ENCODE peak calls at places on chromosomes 5 and 9, in six cellular contexts. I, Y, T, Q, O and P are unnamed samples.

GRCh38 chr9:88319936-88320747 is 68.1 kb upstream of the SPIN1 start:
- DNase-seq in Q (peak), I (no peak), T (no peak), O (no peak), Y (no peak), P (no peak)

GRCh38 chr5:172782169-172783039 is 11.4 kb upstream of the DUSP1 start:
- DNase-seq in Y (no peak), I (no peak), Q (peak), T (peak), O (peak), P (no peak)

GRCh38 chr5:168313596-168314204 is 22.3 kb downstream of the WWC1 start:
- DNase-seq in I (no peak), Q (no peak), Y (no peak), O (no peak), T (no peak), P (peak)

GRCh38 chr5:5497132-5497748 is 74.8 kb downstream of the ICE1 start:
- DNase-seq in T (peak), Q (peak), Y (peak), I (peak), O (peak), P (peak)

GRCh38 chr9:88220652-88221051 is 82.4 kb upstream of the SPATA31C2 start:
- DNase-seq in I (no peak), Y (no peak), O (no peak), Q (no peak), T (no peak), P (no peak)

GRCh38 chr9:126915281-126915816 is 767 bp downstream of the RALGPS1 start:
- DNase-seq in I (peak), O (peak), T (peak), Q (no peak), Y (peak), P (peak)

GRCh38 chr9:68731857-68732256 is 26.8 kb downstream of the PIP5K1B start:
- DNase-seq in Y (no peak), I (no peak), O (no peak), Q (no peak), T (peak), P (no peak)

GRCh38 chr5:135977375-135977928 is 22.7 kb upstream of the LECT2 start:
- DNase-seq in Q (peak), Y (no peak), I (peak), T (peak), O (peak), P (peak)

GRCh38 chr5:5979761-5980570 is 398.4 kb downstream of the MED10 start:
- DNase-seq in I (no peak), T (no peak), Q (no peak), Y (no peak), O (no peak), P (no peak)

GRCh38 chr5:177524941-177525655 is 8.3 kb upstream of the DDX41 start:
- DNase-seq in T (no peak), Y (no peak), I (no peak), Q (no peak), O (no peak), P (peak)

GRCh38 chr5:37071901-37072581 is 177.1 kb downstream of the CPLANE1 start:
- DNase-seq in Q (peak), T (no peak), Y (no peak), O (no peak), I (no peak), P (no peak)

GRCh38 chr5:39604491-39604890 is 179.7 kb upstream of the DAB2 start:
- DNase-seq in I (no peak), T (no peak), O (no peak), Q (no peak), Y (no peak), P (no peak)

GRCh38 chr5:82644768-82645167 is 366.6 kb upstream of the RPS23 start:
- DNase-seq in T (no peak), I (no peak), O (no peak), Q (no peak), Y (no peak), P (no peak)

GRCh38 chr5:139745800-139746690 is 49.6 kb upstream of the PSD2 start:
- DNase-seq in Y (peak), Q (peak), T (peak), I (peak), O (peak), P (peak)

GRCh38 chr9:118170032-118170955 is 466.1 kb downstream of the TLR4 start:
- DNase-seq in T (peak), O (peak), Y (no peak), I (peak), Q (no peak), P (no peak)

GRCh38 chr5:109876941-109877669 is 187.4 kb downstream of the MAN2A1 start:
- DNase-seq in Y (no peak), Q (peak), T (no peak), I (no peak), O (no peak), P (no peak)

GRCh38 chr5:57698785-57699184 is 216.2 kb upstream of the ACTBL2 start:
- DNase-seq in I (peak), T (no peak), Y (no peak), Q (no peak), O (no peak), P (no peak)

GRCh38 chr5:16565118-16565517 is 51.7 kb downstream of the RETREG1 start:
- DNase-seq in I (no peak), O (no peak), Q (no peak), Y (no peak), T (no peak), P (no peak)

GRCh38 chr9:73577867-73578266 is 426.2 kb downstream of the ANXA1 start:
- DNase-seq in Q (no peak), I (no peak), T (no peak), O (no peak), Y (no peak), P (no peak)

GRCh38 chr5:67681703-67682102 is 485.1 kb upstream of the CD180 start:
- DNase-seq in Q (no peak), T (no peak), O (no peak), Y (no peak), I (no peak), P (no peak)

GRCh38 chr5:144060598-144060997 is 109.9 kb downstream of the YIPF5 start:
- DNase-seq in I (no peak), T (no peak), O (no peak), Q (peak), Y (no peak), P (no peak)

GRCh38 chr5:53714324-53715010 is 154.0 kb downstream of the NDUFS4 start:
- DNase-seq in T (no peak), Y (no peak), O (no peak), I (no peak), Q (no peak), P (no peak)

GRCh38 chr9:84974790-84975189 is 305.3 kb downstream of the NTRK2 start:
- DNase-seq in Y (no peak), Q (no peak), T (peak), I (no peak), O (no peak), P (no peak)

GRCh38 chr9:97811534-97812246 is 41.3 kb upstream of the FOXE1 start:
- DNase-seq in O (no peak), I (no peak), T (no peak), Y (no peak), Q (peak), P (no peak)

GRCh38 chr9:26502311-26502710 is 390.3 kb downstream of the CAAP1 start:
- DNase-seq in O (no peak), T (no peak), I (no peak), Q (no peak), Y (no peak), P (no peak)

GRCh38 chr9:6054280-6055099 is 39.1 kb upstream of the RANBP6 start:
- DNase-seq in Q (peak), I (peak), T (peak), Y (peak), O (peak), P (no peak)

GRCh38 chr9:135039266-135039870 is 48.1 kb upstream of the OLFM1 start:
- DNase-seq in T (no peak), Y (no peak), Q (no peak), O (no peak), I (no peak), P (peak)

GRCh38 chr5:2656186-2656585 is 95.3 kb downstream of the IRX2 start:
- DNase-seq in Q (peak), O (no peak), Y (no peak), T (no peak), I (no peak), P (no peak)

GRCh38 chr9:126561582-126561981 is 52.1 kb upstream of the LMX1B start:
- DNase-seq in I (no peak), Y (no peak), O (no peak), T (no peak), Q (no peak), P (peak)

GRCh38 chr5:71810023-71810422 is 90.9 kb downstream of the CARTPT start:
- DNase-seq in Q (no peak), O (no peak), I (no peak), T (no peak), Y (no peak), P (no peak)

GRCh38 chr9:128723866-128724743 is at the start of gene ZDHHC12:
- DNase-seq in T (peak), I (peak), O (peak), Q (peak), Y (peak), P (peak)
- TF ChIP-seq POLR2A in T (peak), I (peak), O (peak), Q (peak), Y (peak), P (peak)

GRCh38 chr9:109535365-109535764 is 37.3 kb upstream of the PTPN3 start:
- DNase-seq in I (no peak), T (no peak), O (no peak), Q (no peak), Y (no peak), P (no peak)

GRCh38 chr9:109534151-109534550 is 36.0 kb upstream of the PTPN3 start:
- DNase-seq in T (no peak), I (no peak), Q (no peak), Y (no peak), O (no peak), P (no peak)

GRCh38 chr9:109537288-109537687 is 39.2 kb upstream of the PTPN3 start:
- DNase-seq in Y (no peak), T (no peak), I (no peak), O (no peak), Q (no peak), P (no peak)

GRCh38 chr9:109538346-109538745 is 40.2 kb upstream of the PTPN3 start:
- DNase-seq in Q (no peak), Y (no peak), O (no peak), I (no peak), T (no peak), P (no peak)

DNA sequence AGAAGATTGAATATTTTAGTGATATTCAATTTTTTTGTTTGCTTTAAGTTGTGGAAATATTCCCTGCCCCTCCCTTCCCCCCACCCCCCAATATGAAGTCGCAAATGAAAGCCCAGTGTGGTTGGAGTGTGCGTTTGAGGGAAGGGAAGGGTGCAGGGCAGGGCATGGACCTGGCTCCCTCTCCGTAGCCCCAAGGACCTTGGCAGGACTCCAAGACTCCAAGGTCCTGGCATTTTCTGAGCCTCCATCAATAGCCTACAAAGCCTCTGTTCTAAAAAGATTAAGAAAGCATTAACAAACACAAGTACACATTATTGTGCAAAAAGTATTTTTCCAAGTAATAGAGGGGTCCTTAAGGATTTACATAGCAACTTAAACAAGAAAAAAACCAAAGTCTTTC is 38.8 kb upstream of the PTPN3 start:
- DNase-seq in Y (no peak), I (no peak), O (peak), T (no peak), Q (no peak), P (no peak)
- TF ChIP-seq POLR2A in Y (no peak), I (no peak), O (no peak), T (no peak), Q (no peak), P (no peak)

GRCh38 chr5:96687812-96688453 is 25.8 kb downstream of the CAST start:
- DNase-seq in O (no peak), Q (peak), Y (no peak), T (no peak), I (peak), P (no peak)

GRCh38 chr5:96690906-96691305 is 28.7 kb downstream of the CAST start:
- DNase-seq in Q (no peak), Y (no peak), I (no peak), T (no peak), O (no peak), P (no peak)

GRCh38 chr5:96687080-96687479 is 24.9 kb downstream of the CAST start:
- DNase-seq in Q (no peak), I (no peak), O (no peak), T (no peak), Y (no peak), P (no peak)

GRCh38 chr5:96691503-96692303 is 29.5 kb downstream of the CAST start:
- DNase-seq in Y (no peak), Q (peak), I (no peak), T (no peak), O (no peak), P (no peak)

GRCh38 chr5:96692436-96692835 is 30.3 kb downstream of the CAST start:
- DNase-seq in O (no peak), T (no peak), Y (no peak), Q (peak), I (no peak), P (no peak)
- TF ChIP-seq POLR2A in O (no peak), T (no peak), Y (no peak), Q (no peak), I (no peak), P (no peak)

GRCh38 chr5:163624466-163624865 is 119.0 kb downstream of the MAT2B start:
- DNase-seq in Y (no peak), Q (no peak), I (no peak), O (no peak), T (no peak), P (no peak)
- TF ChIP-seq POLR2A in Y (no peak), Q (no peak), I (no peak), O (no peak), T (no peak), P (no peak)

DNA sequence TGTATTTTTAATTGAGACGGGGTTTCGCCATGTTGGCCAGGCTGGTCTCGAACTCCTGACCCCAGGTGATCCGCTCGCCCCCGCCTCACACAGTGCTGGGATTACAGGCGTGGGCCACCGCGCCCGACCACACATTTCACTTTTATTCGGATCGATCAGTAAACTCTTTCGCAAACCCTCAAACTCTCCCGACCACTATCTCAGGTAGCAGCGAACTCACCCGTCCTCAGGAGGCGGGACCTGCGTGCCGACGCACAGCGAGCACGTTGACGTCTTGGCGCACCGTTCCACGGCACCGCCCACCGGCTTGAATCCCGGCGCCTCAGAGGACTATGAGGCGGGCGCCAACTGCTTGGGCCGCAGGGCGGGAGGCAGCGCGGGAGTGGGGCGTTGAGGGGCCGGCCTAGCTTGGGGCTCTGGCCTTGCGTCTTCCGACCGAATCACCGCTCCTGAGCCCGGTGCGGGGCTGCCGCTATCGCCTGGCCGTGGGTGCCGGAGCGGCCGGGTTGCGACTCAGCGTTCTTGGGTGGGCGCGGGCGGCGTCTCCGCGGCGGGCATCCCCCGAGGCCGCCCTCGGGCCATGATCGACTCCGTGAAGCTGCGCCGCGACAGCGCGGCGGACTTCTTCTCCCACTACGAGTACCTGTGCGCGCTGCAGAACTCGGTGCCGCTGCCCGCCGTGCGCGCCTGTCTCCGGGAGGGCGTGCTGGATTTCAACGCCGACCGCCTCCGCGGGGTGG is at the start of gene CEP78:
- DNase-seq in Q (peak), Y (peak), I (peak), O (peak), T (peak), P (peak)
- TF ChIP-seq POLR2A in Q (peak), Y (peak), I (peak), O (peak), T (peak), P (peak)

GRCh38 chr5:55994998-55995914 is 493 bp upstream of the IL6ST start:
- DNase-seq in Q (peak), Y (peak), I (peak), T (peak), O (peak), P (peak)
- TF ChIP-seq POLR2A in Q (peak), Y (peak), I (peak), T (peak), O (no peak), P (no peak)

GRCh38 chr9:91424403-91425176 is 958 bp upstream of the NFIL3 start:
- DNase-seq in Y (peak), O (peak), I (peak), T (peak), Q (peak), P (peak)

GRCh38 chr9:91421987-91422765 is 1.5 kb downstream of the NFIL3 start:
- DNase-seq in Q (peak), O (peak), T (peak), I (peak), Y (peak), P (no peak)

GRCh38 chr9:91421022-91421765 is 2.4 kb downstream of the NFIL3 start:
- DNase-seq in O (peak), I (no peak), Y (peak), Q (peak), T (peak), P (peak)

GRCh38 chr9:91423785-91424402 is at the start of gene NFIL3:
- DNase-seq in O (peak), Y (peak), T (peak), I (peak), Q (peak), P (peak)

DNA sequence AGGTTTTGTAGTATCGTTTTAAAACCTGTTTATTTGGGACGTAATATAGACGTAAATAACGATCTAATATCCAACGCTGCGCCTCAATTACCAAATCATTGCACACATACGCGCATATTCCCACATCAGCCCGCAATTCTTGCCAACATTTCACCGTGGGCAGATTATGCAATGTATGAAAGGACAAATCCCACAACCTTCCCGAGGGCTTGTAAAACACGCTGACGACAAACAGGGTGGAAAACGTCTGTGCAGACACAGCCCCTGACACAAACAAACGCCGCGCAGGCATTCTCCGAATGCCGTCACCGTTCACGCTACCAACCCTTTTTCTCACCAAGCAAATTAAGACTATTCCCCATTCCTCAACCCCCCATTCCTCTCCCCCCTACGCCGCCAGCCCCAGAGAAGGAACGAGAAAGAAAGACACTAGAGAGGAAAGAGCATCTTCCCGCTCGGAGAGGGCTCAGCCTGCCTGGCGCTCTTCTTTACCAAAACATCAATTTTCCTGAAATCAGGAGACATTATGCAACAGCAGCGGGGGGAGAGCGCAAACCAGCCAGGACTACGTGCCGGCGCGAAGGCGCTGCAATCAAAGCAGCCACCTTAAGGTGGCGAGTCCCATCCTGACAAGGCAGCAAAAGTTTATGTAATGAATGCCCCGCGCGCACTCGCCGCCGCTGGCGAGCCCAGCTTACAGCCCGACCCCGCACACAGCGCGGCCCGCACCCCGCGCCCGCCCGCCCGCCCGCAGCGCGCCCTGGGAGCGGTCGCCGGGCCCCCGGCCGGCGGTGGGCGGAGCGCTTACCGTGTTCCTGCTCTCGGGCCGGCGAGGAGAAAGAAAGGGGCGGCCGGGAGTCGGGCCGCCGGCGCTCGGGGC is 560 bp downstream of the NFIL3 start:
- DNase-seq in T (peak), Y (peak), Q (peak), O (peak), I (peak), P (peak)
- TF ChIP-seq POLR2A in T (peak), Y (peak), Q (peak), O (peak), I (no peak), P (no peak)

DNA sequence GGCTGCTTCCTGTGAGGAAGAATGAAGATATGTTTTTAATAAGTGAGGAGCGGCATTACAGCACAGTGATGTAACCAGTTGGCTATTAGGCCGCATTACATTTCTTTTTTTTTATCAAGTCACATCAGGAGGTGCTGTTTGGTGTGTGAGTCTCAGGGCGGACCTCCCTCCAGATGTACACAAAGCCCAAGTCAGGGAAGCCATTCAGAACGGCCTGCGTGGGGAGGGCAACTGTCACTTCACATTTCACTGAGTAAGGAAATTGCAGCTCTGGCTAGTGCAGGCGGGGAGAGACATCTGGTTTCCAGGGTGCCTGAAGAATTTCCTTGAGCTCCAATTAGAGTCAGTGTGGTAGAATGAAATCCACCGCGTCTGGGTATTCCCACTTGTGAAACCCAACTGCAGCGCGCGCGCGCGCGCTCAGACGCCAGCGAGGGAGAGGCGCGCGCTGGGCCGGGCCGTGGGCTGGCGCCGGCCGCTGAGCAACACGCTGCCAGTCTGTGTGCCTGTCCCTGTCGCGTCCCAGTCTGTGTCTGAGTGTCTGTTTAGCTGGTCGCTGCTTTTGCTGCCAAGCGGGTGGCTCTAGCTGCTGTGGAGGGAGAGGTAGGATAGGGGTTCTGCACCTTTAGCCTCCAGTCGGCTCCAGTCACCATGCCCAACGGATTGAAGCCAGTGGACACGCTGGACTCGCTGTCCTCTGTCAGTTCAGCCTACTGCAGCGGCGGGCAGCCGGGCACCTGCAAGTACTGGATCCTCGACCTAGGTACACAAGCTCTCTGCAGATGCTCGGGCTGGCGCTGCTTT is 140.8 kb upstream of the OTULINL start:
- DNase-seq in I (no peak), Y (peak), O (no peak), Q (peak), T (peak), P (no peak)
- TF ChIP-seq POLR2A in I (no peak), Y (peak), O (no peak), Q (peak), T (peak), P (no peak)